ENCODE peak calls at places on chromosomes 16 and 17, in four cellular contexts. E is GM12878, N is WTC11, A is K562. K is an unnamed sample.

GRCh38 chr16:11257131-11257938 is 1.3 kb upstream of the SOCS1 start:
- DNase-seq in A (peak), N (peak), E (no peak), K (peak)

GRCh38 chr17:16491131-16491702 is 776 bp downstream of the LRRC75A start:
- DNase-seq in A (no peak), N (peak), E (no peak), K (no peak)

GRCh38 chr16:15966420-15967222 is 17.2 kb downstream of the ABCC1 start:
- DNase-seq in A (no peak), E (no peak), N (no peak), K (no peak)

GRCh38 chr16:28865289-28865688 is 1.6 kb downstream of the SH2B1 start:
- DNase-seq in N (no peak), E (no peak), A (no peak), K (no peak)

GRCh38 chr16:685967-686366 is 1.8 kb upstream of the JMJD8 start:
- DNase-seq in A (no peak), N (peak), E (no peak), K (peak)

GRCh38 chr17:9266769-9267168 is 245.5 kb downstream of the NTN1 start:
- DNase-seq in N (no peak), E (no peak), A (no peak), K (no peak)

GRCh38 chr16:21001262-21001661 is 100.7 kb downstream of the LYRM1 start:
- DNase-seq in E (no peak), A (peak), N (peak), K (peak)

GRCh38 chr17:67982034-67982640 is 14.1 kb downstream of the C17orf58 start:
- DNase-seq in E (no peak), N (no peak), A (no peak), K (no peak)

GRCh38 chr16:11325404-11326083 is 19.7 kb upstream of the RMI2 start:
- DNase-seq in N (no peak), A (no peak), E (peak), K (no peak)

GRCh38 chr16:69688589-69688988 is 37.8 kb downstream of the NQO1 start:
- DNase-seq in E (no peak), N (no peak), A (no peak), K (no peak)

GRCh38 chr17:14813649-14814048 is 451.5 kb downstream of the PMP22 start:
- DNase-seq in A (peak), E (no peak), N (peak), K (peak)

GRCh38 chr16:79172306-79172705 is 428.2 kb downstream of the MAF start:
- DNase-seq in E (no peak), A (no peak), N (no peak), K (no peak)

GRCh38 chr16:19680972-19681371 is 37.1 kb downstream of the KNOP1 start:
- DNase-seq in N (peak), A (no peak), E (no peak), K (no peak)

GRCh38 chr17:65586899-65587298 is 25.5 kb upstream of the AXIN2 start:
- DNase-seq in N (no peak), A (no peak), E (no peak), K (no peak)

GRCh38 chr17:44004077-44004760 is at the start of gene NAGS:
- DNase-seq in E (no peak), N (peak), A (peak), K (peak)

GRCh38 chr17:19247423-19247822 is 10.3 kb downstream of the EPN2 start:
- DNase-seq in A (no peak), N (no peak), E (no peak), K (no peak)

GRCh38 chr16:22314661-22315626 is 17.7 kb downstream of the POLR3E start:
- DNase-seq in N (no peak), E (no peak), A (no peak), K (no peak)

GRCh38 chr16:12305847-12306246 is 329.3 kb downstream of the SNX29 start:
- DNase-seq in N (no peak), E (no peak), A (no peak), K (no peak)

GRCh38 chr16:83887564-83887963 is 11.4 kb upstream of the MLYCD start:
- DNase-seq in N (no peak), E (no peak), A (no peak), K (no peak)

GRCh38 chr16:88599092-88599733 is 29.0 kb downstream of the ZC3H18 start:
- DNase-seq in E (no peak), N (no peak), A (no peak), K (no peak)

GRCh38 chr17:73309727-73310555 is 1.9 kb downstream of the CDC42EP4 start:
- DNase-seq in N (no peak), E (no peak), A (peak), K (no peak)

GRCh38 chr16:16867994-16868393 is 489.1 kb downstream of the NPIPA7 start:
- DNase-seq in N (peak), E (no peak), A (no peak), K (no peak)

GRCh38 chr16:15874745-15875314 is 13.6 kb downstream of the CEP20 start:
- DNase-seq in E (no peak), A (peak), N (peak), K (peak)

GRCh38 chr16:48067388-48067787 is 88.4 kb downstream of the ABCC12 start:
- DNase-seq in N (no peak), A (no peak), E (no peak), K (peak)

GRCh38 chr17:45677770-45678169 is 106.3 kb upstream of the CRHR1 start:
- DNase-seq in E (no peak), N (no peak), A (no peak), K (no peak)

GRCh38 chr16:82987767-82988166 is 361.0 kb downstream of the CDH13 start:
- DNase-seq in A (no peak), E (no peak), N (no peak), K (no peak)

GRCh38 chr16:88319116-88319965 is 63.4 kb upstream of the ZNF469 start:
- DNase-seq in N (no peak), A (no peak), E (no peak), K (no peak)

GRCh38 chr16:89722392-89723278 is 1.3 kb downstream of the ZNF276 start:
- DNase-seq in N (no peak), A (no peak), E (no peak), K (no peak)

GRCh38 chr17:72754513-72754912 is 338.0 kb downstream of the SLC39A11 start:
- DNase-seq in E (no peak), N (no peak), A (no peak), K (no peak)

DNA sequence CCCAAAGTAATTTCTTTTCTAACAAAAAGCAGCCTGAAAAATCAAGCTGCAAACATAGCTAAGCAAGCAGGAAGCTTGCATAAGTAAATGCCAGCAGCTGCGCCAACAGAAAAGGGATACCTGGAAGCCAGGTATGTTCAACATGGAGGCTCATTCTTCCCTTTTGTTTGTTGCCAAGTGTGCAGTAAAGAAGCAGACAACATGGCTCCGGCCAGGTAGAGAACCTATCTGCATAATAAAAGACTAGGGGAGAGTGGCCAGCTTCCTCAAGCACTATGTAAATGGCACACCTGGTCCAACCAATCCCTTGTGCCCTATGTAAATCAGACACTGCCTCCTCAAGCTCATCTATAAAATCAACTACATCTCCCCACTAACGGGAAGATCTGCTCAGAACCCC is 1407.0 kb downstream of the CDH11 start:
- DNase-seq in E (no peak), A (no peak), N (peak), K (no peak)
- TF ChIP-seq CREM in E (no peak), A (no peak), N (no peak), K (no peak)

GRCh38 chr16:9898121-9898520 is 284.1 kb downstream of the GRIN2A start:
- DNase-seq in A (no peak), E (no peak), N (no peak), K (no peak)

GRCh38 chr16:9898555-9898954 is 283.7 kb downstream of the GRIN2A start:
- DNase-seq in N (no peak), A (no peak), E (no peak), K (no peak)

GRCh38 chr16:9895817-9896216 is 286.4 kb downstream of the GRIN2A start:
- DNase-seq in E (no peak), A (no peak), N (no peak), K (no peak)

GRCh38 chr16:9904526-9904925 is 277.7 kb downstream of the GRIN2A start:
- DNase-seq in A (no peak), E (no peak), N (no peak), K (no peak)

DNA sequence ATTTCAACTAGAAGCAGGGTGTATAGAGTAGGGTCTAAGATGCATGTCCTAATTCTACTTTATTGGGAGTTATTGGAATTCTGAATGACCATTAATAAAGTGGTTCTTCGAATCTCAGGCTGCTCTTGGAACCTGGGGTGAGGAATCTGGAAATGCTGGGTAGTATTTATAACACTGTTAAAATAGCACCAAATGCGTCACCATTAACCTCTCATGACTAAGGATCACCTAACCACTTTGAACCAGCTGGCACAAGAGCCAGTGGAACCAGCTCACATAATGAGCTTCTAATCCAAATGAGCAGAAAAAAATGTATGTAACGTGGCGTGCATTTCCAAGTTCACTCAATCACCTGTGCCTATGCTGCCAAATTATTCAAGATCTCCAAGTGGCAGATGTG is 281.7 kb downstream of the GRIN2A start:
- DNase-seq in A (no peak), E (no peak), N (no peak), K (no peak)
- TF ChIP-seq CREM in A (no peak), E (no peak), N (no peak), K (no peak)

DNA sequence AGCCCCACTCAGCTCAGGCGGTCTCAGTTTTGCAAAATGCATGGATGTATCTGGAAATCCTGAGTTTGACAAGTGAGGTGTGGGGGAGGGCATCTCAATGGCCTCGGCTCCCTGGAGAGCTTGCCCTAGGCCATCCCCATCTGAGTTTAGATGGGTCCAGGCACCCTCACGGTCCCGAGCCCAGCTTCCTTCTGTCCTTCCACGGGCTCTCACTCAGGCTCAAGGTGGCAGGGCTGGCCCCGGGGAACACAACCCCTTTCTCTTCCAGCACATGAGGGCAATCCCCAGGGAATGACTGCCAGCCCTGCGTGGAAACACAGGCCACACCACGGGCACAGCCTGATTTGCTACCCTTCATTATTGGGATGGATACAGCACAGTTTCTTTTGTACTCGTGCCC is 58.4 kb downstream of the AMFR start:
- DNase-seq in N (no peak), A (no peak), E (no peak), K (no peak)
- TF ChIP-seq CREM in N (no peak), A (no peak), E (no peak), K (no peak)

DNA sequence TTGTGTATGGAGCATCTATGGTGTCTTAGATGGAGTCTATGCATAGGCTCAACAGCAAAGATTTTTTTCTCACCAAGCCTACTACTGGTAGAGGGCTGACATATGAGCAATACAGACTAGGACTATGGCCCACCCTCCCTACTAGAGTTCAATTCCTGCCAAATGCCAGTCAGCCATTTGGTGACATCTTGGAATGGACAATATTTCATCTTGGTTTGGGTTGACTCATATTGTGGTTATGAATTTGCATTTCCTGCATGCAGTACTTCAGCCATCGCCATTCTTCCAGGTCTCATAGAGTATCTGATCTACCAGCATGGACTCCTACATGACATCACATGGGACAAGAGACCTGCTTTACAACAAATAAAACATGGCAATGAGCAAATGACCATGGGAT is 778.1 kb upstream of the SOX9 start:
- DNase-seq in A (no peak), E (no peak), N (no peak), K (no peak)
- TF ChIP-seq CREM in A (no peak), E (no peak), N (no peak), K (no peak)

GRCh38 chr16:50482271-50482670 is 65.9 kb upstream of the NKD1 start:
- DNase-seq in E (no peak), N (no peak), A (no peak), K (no peak)

GRCh38 chr16:50478021-50478772 is 70.0 kb upstream of the NKD1 start:
- DNase-seq in A (no peak), E (no peak), N (no peak), K (no peak)

GRCh38 chr16:50480206-50480605 is 68.0 kb upstream of the NKD1 start:
- DNase-seq in E (no peak), N (no peak), A (no peak), K (no peak)

GRCh38 chr16:50478773-50479149 is 69.4 kb upstream of the NKD1 start:
- DNase-seq in E (no peak), A (no peak), N (peak), K (no peak)

DNA sequence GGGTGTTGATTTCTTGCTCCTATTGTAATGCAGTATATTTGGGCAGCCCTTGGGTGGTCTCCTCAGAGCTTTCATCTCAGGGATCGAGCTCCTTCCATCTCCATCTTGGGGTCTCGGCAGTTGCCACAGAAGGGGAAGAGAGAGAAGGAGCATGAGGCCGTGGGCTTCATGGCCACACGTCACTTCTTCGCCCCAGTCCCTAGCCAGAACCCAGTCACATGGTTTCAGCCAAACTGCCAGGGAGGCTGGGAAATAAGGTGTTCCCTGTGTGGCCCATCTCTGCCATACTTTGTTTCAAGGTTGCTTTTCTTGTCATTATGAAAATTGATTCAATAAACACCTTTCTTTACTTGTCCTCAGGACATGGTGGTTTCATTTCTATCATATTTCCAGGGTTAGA is 68.4 kb upstream of the NKD1 start:
- DNase-seq in E (no peak), N (no peak), A (no peak), K (no peak)
- TF ChIP-seq CREM in E (no peak), N (no peak), A (no peak), K (no peak)

GRCh38 chr16:87145181-87146176 is 171.7 kb downstream of the C16orf95 start:
- DNase-seq in A (peak), N (no peak), E (no peak), K (no peak)
- TF ChIP-seq CREM in A (peak), N (no peak), E (no peak), K (no peak)

GRCh38 chr17:81909966-81910839 is 996 bp downstream of the PCYT2 start:
- DNase-seq in N (no peak), A (no peak), E (no peak), K (peak)
- TF ChIP-seq CREM in N (no peak), A (peak), E (no peak), K (peak)

GRCh38 chr17:74345433-74346241 is 16.0 kb downstream of the BTBD17 start:
- DNase-seq in E (no peak), A (no peak), N (no peak), K (no peak)
- TF ChIP-seq CREM in E (no peak), A (no peak), N (no peak), K (no peak)